ENCODE peak calls at places on chromosome 22, in seven cellular contexts. K is stimulated activated naive CD8-positive, alpha-beta T cell treated with anti-CD3 and anti-CD28 coated beads, Interleukin-15, Interleukin-2, amounts not matched to agents 100 U/mL and 50 U/mL, for 24 hours; L is activated CD4-positive, alpha-beta T cell treated with anti-CD3 and anti-CD28 coated beads for 24 hours; D is SW 1271; Q is stomach; X is CD4-positive, alpha-beta T cell; P is iris pigment epithelial cell. M is an unnamed sample.

GRCh38 chr22:25334091-25334490 is 114.7 kb downstream of the CRYBB2 start:
- DNase-seq in P (peak), D (no peak), Q (peak), K (peak), L (peak), X (peak), M (no peak)

GRCh38 chr22:42907404-42908081 is 50.5 kb upstream of the ARFGAP3 start:
- DNase-seq in Q (no peak), D (no peak), X (no peak), P (no peak), K (no peak), L (no peak), M (no peak)

GRCh38 chr22:20064140-20064480 is 15.9 kb upstream of the DGCR8 start:
- DNase-seq in P (no peak), Q (no peak), K (no peak), L (no peak), D (no peak), X (no peak), M (no peak)

GRCh38 chr22:20297414-20298109 is 22.3 kb downstream of the DGCR6L start:
- DNase-seq in X (no peak), D (no peak), L (no peak), Q (no peak), K (no peak), P (no peak), M (no peak)

GRCh38 chr22:47623056-47623739 is 860.7 kb downstream of the TBC1D22A start:
- DNase-seq in P (no peak), X (no peak), D (no peak), Q (no peak), K (no peak), L (no peak), M (no peak)

GRCh38 chr22:19825904-19826618 is 28.6 kb downstream of the GNB1L start:
- DNase-seq in K (no peak), D (no peak), X (no peak), L (no peak), Q (peak), P (no peak), M (no peak)

GRCh38 chr22:47209547-47210023 is 447.1 kb downstream of the TBC1D22A start:
- DNase-seq in X (no peak), P (no peak), D (no peak), L (no peak), K (no peak), Q (peak), M (no peak)

GRCh38 chr22:41252365-41252764 is 11.6 kb upstream of the CHADL start:
- DNase-seq in D (no peak), Q (no peak), X (no peak), P (no peak), L (no peak), K (no peak), M (no peak)

GRCh38 chr22:49303781-49304461 is 523.8 kb downstream of the BRD1 start:
- DNase-seq in L (no peak), X (no peak), P (no peak), D (no peak), Q (peak), K (no peak), M (no peak)

GRCh38 chr22:19941365-19942070 is at the start of the genes COMT and TXNRD2:
- DNase-seq in Q (peak), D (no peak), P (peak), L (peak), X (peak), K (peak), M (no peak)

GRCh38 chr22:35559354-35560005 is 18.8 kb downstream of the RASD2 start:
- DNase-seq in K (no peak), L (no peak), Q (no peak), D (no peak), P (peak), X (no peak), M (no peak)

GRCh38 chr22:43345761-43346261 is 2.6 kb upstream of the SCUBE1 start:
- DNase-seq in L (no peak), Q (no peak), X (no peak), D (no peak), P (no peak), K (no peak), M (no peak)

GRCh38 chr22:39170825-39171622 is 18.5 kb upstream of the CBX7 start:
- DNase-seq in L (peak), K (peak), P (peak), Q (peak), D (peak), X (peak), M (no peak)

GRCh38 chr22:25383892-25384291 is 164.5 kb downstream of the CRYBB2 start:
- DNase-seq in X (no peak), D (no peak), Q (no peak), P (no peak), K (no peak), L (no peak), M (no peak)

GRCh38 chr22:47260551-47260950 is 498.1 kb downstream of the TBC1D22A start:
- DNase-seq in Q (no peak), P (no peak), D (no peak), X (no peak), K (no peak), L (no peak), M (no peak)

GRCh38 chr22:50717709-50718351 is 20.2 kb upstream of the ACR start:
- DNase-seq in K (no peak), Q (no peak), P (no peak), D (no peak), X (no peak), L (no peak), M (no peak)

GRCh38 chr22:28826921-28827320 is 26.6 kb upstream of the XBP1 start:
- DNase-seq in L (no peak), Q (no peak), P (no peak), X (no peak), D (no peak), K (no peak), M (no peak)

GRCh38 chr22:20102203-20102780 is 13.6 kb upstream of the RANBP1 start:
- DNase-seq in P (no peak), D (no peak), L (no peak), K (no peak), X (no peak), Q (no peak), M (no peak)

GRCh38 chr22:17152971-17153370 is 6.1 kb downstream of the HDHD5 start:
- DNase-seq in L (no peak), X (no peak), Q (no peak), P (no peak), K (no peak), D (no peak), M (no peak)

GRCh38 chr22:37163618-37164534 is 14.2 kb upstream of the IL2RB start:
- DNase-seq in P (no peak), Q (no peak), D (no peak), K (peak), L (peak), X (no peak), M (no peak)